ENCODE peak calls at places on chromosomes 5 and 9, in five cellular contexts. Q is GM12878, F is K562, R is HepG2, M is HCT116. V is an unnamed sample.

GRCh38 chr9:124372038-124372437 is 43.2 kb downstream of the PSMB7 start:
- DNase-seq in Q (no peak), F (no peak), R (no peak), M (no peak), V (no peak)

GRCh38 chr9:95425910-95426551 is 90.7 kb downstream of the PTCH1 start:
- DNase-seq in Q (no peak), F (peak; percentile 29), R (peak; percentile 21), M (no peak), V (no peak)

GRCh38 chr5:80181618-80182211 is 74.1 kb downstream of the SERINC5 start:
- DNase-seq in Q (no peak), F (no peak), R (peak; percentile 90), M (peak; percentile 88), V (no peak)

GRCh38 chr5:138241688-138242547 is 28.8 kb upstream of the CDC23 start:
- DNase-seq in Q (no peak), F (peak; percentile 47), R (peak; percentile 15), M (no peak), V (peak; percentile 70)

GRCh38 chr5:159104759-159105317 is 5.1 kb upstream of the EBF1 start:
- DNase-seq in Q (no peak), F (no peak), R (no peak), M (no peak), V (peak; percentile 50)

GRCh38 chr9:91847576-91847975 is 102.5 kb downstream of the ROR2 start:
- DNase-seq in Q (no peak), F (no peak), R (no peak), M (no peak), V (no peak)

GRCh38 chr5:73446631-73447233 is 1.8 kb downstream of the FOXD1 start:
- DNase-seq in Q (no peak), F (no peak), R (no peak), M (no peak), V (peak; percentile 64)

GRCh38 chr9:114900937-114901802 is 29.2 kb downstream of the TNFSF8 start:
- DNase-seq in Q (no peak), F (no peak), R (no peak), M (no peak), V (no peak)

GRCh38 chr5:75040973-75041372 is 11.4 kb downstream of the GCNT4 start:
- DNase-seq in Q (no peak), F (no peak), R (no peak), M (no peak), V (no peak)

GRCh38 chr9:3553076-3553765 is 27.4 kb upstream of the RFX3 start:
- DNase-seq in Q (no peak), F (no peak), R (no peak), M (no peak), V (no peak)

GRCh38 chr5:170576602-170577584 is 73.1 kb downstream of the KCNIP1 start:
- DNase-seq in Q (no peak), F (no peak), R (no peak), M (no peak), V (no peak)

GRCh38 chr9:126448865-126449577 is 122.4 kb downstream of the MVB12B start:
- DNase-seq in Q (no peak), F (no peak), R (no peak), M (no peak), V (no peak)

GRCh38 chr5:168238422-168238821 is 53.0 kb upstream of the WWC1 start:
- DNase-seq in Q (no peak), F (no peak), R (no peak), M (no peak), V (no peak)

GRCh38 chr5:170348069-170348702 is 41.0 kb downstream of the KCNMB1 start:
- DNase-seq in Q (no peak), F (no peak), R (no peak), M (no peak), V (no peak)

GRCh38 chr5:127029513-127030258 is 672 bp downstream of the MARCHF3 start:
- DNase-seq in Q (no peak), F (peak; percentile 49), R (peak; percentile 66), M (peak; percentile 50), V (peak; percentile 73)

GRCh38 chr9:27408523-27408922 is 111.6 kb upstream of the EQTN start:
- DNase-seq in Q (no peak), F (no peak), R (no peak), M (no peak), V (no peak)

GRCh38 chr5:10702911-10703491 is 58.0 kb downstream of the DAP start:
- DNase-seq in Q (no peak), F (peak; percentile 86), R (no peak), M (peak; percentile 70), V (no peak)

GRCh38 chr9:27712826-27713225 is 139.5 kb upstream of the C9orf72 start:
- DNase-seq in Q (no peak), F (no peak), R (no peak), M (no peak), V (no peak)

GRCh38 chr9:4228606-4229005 is 71.3 kb downstream of the GLIS3 start:
- DNase-seq in Q (no peak), F (no peak), R (no peak), M (no peak), V (no peak)

GRCh38 chr5:33662721-33663435 is 222.1 kb downstream of the TARS1 start:
- DNase-seq in Q (no peak), F (no peak), R (no peak), M (no peak), V (no peak)

GRCh38 chr5:113039229-113039628 is 62.6 kb downstream of the DCP2 start:
- DNase-seq in Q (no peak), F (no peak), R (no peak), M (no peak), V (peak; percentile 38)

GRCh38 chr9:116953271-116953670 is 266.2 kb downstream of the TRIM32 start:
- DNase-seq in Q (no peak), F (no peak), R (no peak), M (no peak), V (no peak)

GRCh38 chr5:170522211-170523128 is 18.6 kb downstream of the KCNIP1 start:
- DNase-seq in Q (no peak), F (no peak), R (no peak), M (no peak), V (no peak)

GRCh38 chr9:97852001-97852398 is 1.0 kb upstream of the FOXE1 start:
- DNase-seq in Q (no peak), F (no peak), R (no peak), M (no peak), V (peak; percentile 80)

DNA sequence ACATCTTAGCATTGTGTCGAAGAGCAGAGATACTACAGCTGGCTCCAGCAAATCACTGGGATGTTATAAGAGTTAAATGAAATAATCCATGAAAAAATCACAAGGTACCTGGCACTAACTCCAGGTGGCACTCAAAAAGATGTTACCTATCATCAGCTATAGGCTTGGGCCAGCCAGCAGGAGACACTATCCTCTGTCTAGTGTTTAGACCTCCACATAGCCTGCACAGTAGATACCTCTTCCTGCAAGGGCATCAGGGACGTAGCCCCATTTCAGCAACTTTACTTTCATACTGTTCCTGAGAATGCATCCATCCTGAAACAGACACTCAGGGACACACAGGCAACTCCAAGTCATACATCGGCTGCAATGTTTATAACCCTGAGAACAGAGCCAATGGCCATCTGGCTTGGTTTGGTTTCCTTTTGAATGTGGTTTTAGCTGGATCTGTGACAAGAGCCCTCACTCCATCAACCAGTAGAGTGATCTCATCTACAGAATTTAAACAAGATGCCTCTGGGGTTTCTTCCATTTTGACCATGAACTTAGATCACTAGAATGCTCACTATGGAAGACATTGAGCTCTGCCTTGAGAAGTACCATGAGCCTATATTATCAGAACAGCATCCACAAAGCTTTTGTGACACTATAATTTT is 69.9 kb downstream of the TLE1 start:
- DNase-seq in Q (no peak), F (no peak), R (no peak), M (no peak), V (no peak)
- TF ChIP-seq SRF in Q (no peak), F (no peak), R (no peak), M (no peak), V (no peak)

GRCh38 chr9:137478613-137479314 is 19.6 kb upstream of the NSMF start:
- DNase-seq in Q (no peak), F (no peak), R (no peak), M (no peak), V (no peak)

GRCh38 chr9:137479315-137479861 is 20.3 kb upstream of the NSMF start:
- DNase-seq in Q (no peak), F (no peak), R (no peak), M (no peak), V (no peak)

GRCh38 chr9:137477778-137478612 is 18.9 kb upstream of the NSMF start:
- DNase-seq in Q (no peak), F (no peak), R (no peak), M (no peak), V (no peak)

GRCh38 chr9:137480686-137481683 is 21.9 kb upstream of the NSMF start:
- DNase-seq in Q (no peak), F (no peak), R (no peak), M (no peak), V (no peak)

DNA sequence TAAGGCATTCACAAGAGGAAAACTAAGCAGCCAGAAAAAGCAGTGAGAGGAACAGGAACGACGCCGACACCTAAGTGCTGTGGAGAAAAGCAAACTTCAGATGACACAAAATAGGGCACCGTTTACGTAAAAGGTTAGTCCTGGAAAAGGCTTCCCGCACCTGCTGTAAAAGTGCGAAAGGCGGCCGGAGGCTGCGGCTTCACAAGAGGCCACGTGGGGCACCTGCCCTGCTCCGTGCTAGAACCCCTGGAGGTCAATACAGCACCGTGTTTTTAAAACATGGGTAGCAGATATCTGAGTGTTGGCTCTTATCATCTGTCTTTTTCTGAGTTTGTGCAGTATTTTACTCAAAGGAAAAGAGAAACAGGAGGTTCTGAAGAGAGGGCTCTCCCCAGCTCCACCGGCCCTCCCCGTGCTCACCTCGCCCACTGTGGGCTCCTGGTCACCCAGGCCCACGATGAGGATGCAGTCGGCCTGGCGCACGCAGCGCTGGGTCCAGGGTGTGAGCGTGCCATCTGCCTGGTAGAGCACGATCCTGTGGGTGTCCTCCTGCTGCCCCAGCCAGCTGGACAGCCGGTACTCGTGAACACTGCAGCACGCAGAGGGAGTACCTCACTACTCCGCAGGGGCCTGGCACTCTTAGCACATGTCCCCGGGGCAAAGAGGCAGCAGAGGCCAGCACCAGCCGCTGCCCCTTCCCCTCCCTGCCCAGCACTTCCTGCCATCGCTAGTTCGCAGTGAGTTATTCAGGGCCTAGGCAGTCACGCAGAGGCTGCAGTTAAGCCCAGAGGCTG is 21.0 kb upstream of the NSMF start:
- DNase-seq in Q (no peak), F (no peak), R (no peak), M (no peak), V (no peak)
- TF ChIP-seq SRF in Q (no peak), F (no peak), R (no peak), M (no peak), V (no peak)

GRCh38 chr9:78826521-78826920 is 529.6 kb downstream of the PSAT1 start:
- DNase-seq in Q (no peak), F (no peak), R (no peak), M (no peak), V (no peak)

DNA sequence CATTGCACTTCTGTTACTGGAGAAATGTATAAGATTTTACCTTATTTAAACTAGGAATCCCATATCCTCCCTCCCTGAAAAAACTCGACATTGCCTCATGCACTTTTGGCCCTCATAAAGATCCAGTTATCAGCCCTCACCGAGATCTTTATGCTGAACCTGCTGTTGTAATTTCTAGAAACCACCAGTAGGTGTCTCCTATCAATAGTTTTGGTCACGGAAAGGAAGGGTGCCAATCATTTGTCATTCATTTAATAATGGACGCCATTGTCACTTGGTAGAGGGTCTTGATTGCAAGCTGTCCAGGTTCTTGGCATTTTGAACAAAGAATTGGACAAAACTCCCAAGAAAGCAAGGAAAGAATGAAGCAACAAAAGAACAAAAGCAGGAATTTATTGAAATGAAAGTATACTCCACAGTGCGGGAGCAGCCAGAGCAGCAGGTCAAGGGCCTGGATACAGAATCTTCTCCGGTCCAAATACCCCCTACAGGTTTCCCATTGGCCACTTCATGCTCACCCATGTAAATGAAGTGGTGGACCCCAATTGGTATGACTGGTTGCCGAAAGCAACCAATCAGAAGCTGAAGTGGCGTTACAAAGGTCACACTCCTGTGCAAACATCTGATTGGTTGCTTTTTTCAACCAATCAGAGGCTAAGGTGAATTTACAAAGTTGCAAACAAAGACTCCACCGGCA is 524.3 kb downstream of the PSAT1 start:
- DNase-seq in Q (no peak), F (peak; percentile 30), R (peak; percentile 49), M (peak; percentile 24), V (no peak)
- TF ChIP-seq SRF in Q (no peak), F (no peak), R (no peak), M (no peak), V (no peak)

GRCh38 chr9:109203761-109204360 is 36.8 kb upstream of the FRRS1L start:
- DNase-seq in Q (no peak), F (no peak), R (no peak), M (no peak), V (no peak)
- TF ChIP-seq SRF in Q (no peak), F (no peak), R (no peak), M (no peak), V (no peak)